ENCODE peak calls at places on chromosome 20, in seven cellular contexts. One of them, this sample, is unnamed.

GRCh38 chr20:13353261-13353945 is 132.3 kb downstream of the ISM1 start:
- DNase-seq in right lobe of liver: no peak
- DNase-seq in spleen: no peak
- DNase-seq in IMR-90: no peak
- DNase-seq in body of pancreas: no peak
- DNase-seq in ovary: no peak
- DNase-seq in HCT116: no peak
- DNase-seq in this sample: no peak

GRCh38 chr20:7930386-7930785 is 9.9 kb downstream of the HAO1 start:
- DNase-seq in IMR-90: no peak
- DNase-seq in body of pancreas: no peak
- DNase-seq in spleen: no peak
- DNase-seq in ovary: no peak
- DNase-seq in right lobe of liver: no peak
- DNase-seq in HCT116: no peak
- DNase-seq in this sample: no peak

GRCh38 chr20:46894579-46894958 is at the start of gene EYA2:
- DNase-seq in IMR-90: peak
- DNase-seq in HCT116: no peak
- DNase-seq in ovary: no peak
- DNase-seq in spleen: no peak
- DNase-seq in right lobe of liver: no peak
- DNase-seq in body of pancreas: no peak
- DNase-seq in this sample: no peak

GRCh38 chr20:25576783-25577530 is 8.4 kb downstream of the NINL start:
- DNase-seq in IMR-90: no peak
- DNase-seq in HCT116: no peak
- DNase-seq in right lobe of liver: no peak
- DNase-seq in ovary: peak
- DNase-seq in body of pancreas: no peak
- DNase-seq in spleen: peak
- DNase-seq in this sample: no peak

GRCh38 chr20:3239026-3239866 is at the start of gene SLC4A11:
- DNase-seq in IMR-90: peak
- DNase-seq in ovary: no peak
- DNase-seq in body of pancreas: peak
- DNase-seq in HCT116: peak
- DNase-seq in right lobe of liver: peak
- DNase-seq in spleen: peak
- DNase-seq in this sample: peak

GRCh38 chr20:35232575-35232974 is 6.1 kb downstream of the MMP24 start:
- DNase-seq in IMR-90: peak
- DNase-seq in body of pancreas: no peak
- DNase-seq in spleen: no peak
- DNase-seq in right lobe of liver: no peak
- DNase-seq in ovary: no peak
- DNase-seq in HCT116: no peak
- DNase-seq in this sample: no peak

GRCh38 chr20:61325718-61326117 is 73.7 kb downstream of the CDH4 start:
- DNase-seq in spleen: peak
- DNase-seq in ovary: no peak
- DNase-seq in body of pancreas: no peak
- DNase-seq in HCT116: no peak
- DNase-seq in right lobe of liver: no peak
- DNase-seq in IMR-90: no peak
- DNase-seq in this sample: no peak

GRCh38 chr20:19934792-19935491 is 82.2 kb upstream of the NAA20 start:
- DNase-seq in IMR-90: no peak
- DNase-seq in spleen: no peak
- DNase-seq in HCT116: no peak
- DNase-seq in right lobe of liver: peak
- DNase-seq in ovary: no peak
- DNase-seq in body of pancreas: peak
- DNase-seq in this sample: no peak

GRCh38 chr20:24768977-24769675 is 179.9 kb upstream of the CST7 start:
- DNase-seq in body of pancreas: no peak
- DNase-seq in HCT116: no peak
- DNase-seq in ovary: no peak
- DNase-seq in IMR-90: no peak
- DNase-seq in spleen: peak
- DNase-seq in right lobe of liver: no peak
- DNase-seq in this sample: no peak

GRCh38 chr20:43341541-43341940 is 116.2 kb upstream of the SRSF6 start:
- DNase-seq in right lobe of liver: no peak
- DNase-seq in ovary: no peak
- DNase-seq in IMR-90: no peak
- DNase-seq in HCT116: no peak
- DNase-seq in spleen: no peak
- DNase-seq in body of pancreas: no peak
- DNase-seq in this sample: no peak

GRCh38 chr20:62352402-62353288 is 14.5 kb downstream of the LAMA5 start:
- DNase-seq in spleen: no peak
- DNase-seq in HCT116: no peak
- DNase-seq in body of pancreas: no peak
- DNase-seq in IMR-90: no peak
- DNase-seq in right lobe of liver: peak
- DNase-seq in ovary: no peak
- DNase-seq in this sample: no peak

GRCh38 chr20:33561981-33562601 is 72.2 kb downstream of the CBFA2T2 start:
- DNase-seq in IMR-90: peak
- DNase-seq in HCT116: peak
- DNase-seq in spleen: no peak
- DNase-seq in ovary: peak
- DNase-seq in body of pancreas: peak
- DNase-seq in right lobe of liver: peak
- DNase-seq in this sample: peak

DNA sequence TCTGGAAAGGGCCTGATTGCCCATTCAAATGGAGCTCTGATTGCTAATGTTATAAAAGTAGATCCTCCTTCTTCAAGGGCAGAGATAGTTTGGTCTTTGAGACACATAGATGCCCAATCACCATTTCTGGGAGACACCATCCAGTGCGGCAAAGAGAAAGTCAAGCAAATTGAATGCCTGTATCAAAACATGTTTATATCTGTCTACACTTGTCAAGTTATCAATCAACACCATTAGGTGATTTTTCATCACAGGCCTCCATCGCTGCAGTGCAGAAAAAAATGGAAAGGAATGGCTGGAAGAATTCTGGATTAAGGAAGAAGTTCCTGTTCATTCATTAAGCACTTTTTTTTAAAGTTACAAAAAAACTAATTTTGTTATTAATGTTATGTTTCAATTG is 54.8 kb upstream of the ZFP64 start:
- DNase-seq in right lobe of liver: no peak
- DNase-seq in ovary: no peak
- DNase-seq in body of pancreas: no peak
- DNase-seq in HCT116: no peak
- DNase-seq in spleen: no peak
- DNase-seq in IMR-90: no peak
- DNase-seq in this sample: no peak
- TF ChIP-seq POLR2A in right lobe of liver: no peak
- TF ChIP-seq POLR2A in ovary: no peak
- TF ChIP-seq POLR2A in body of pancreas: no peak
- TF ChIP-seq POLR2A in HCT116: no peak
- TF ChIP-seq POLR2A in spleen: no peak
- TF ChIP-seq POLR2A in IMR-90: no peak
- TF ChIP-seq POLR2A in this sample: no peak

GRCh38 chr20:51321343-51322163 is 221.0 kb downstream of the NFATC2 start:
- DNase-seq in HCT116: no peak
- DNase-seq in IMR-90: no peak
- DNase-seq in body of pancreas: no peak
- DNase-seq in right lobe of liver: no peak
- DNase-seq in ovary: no peak
- DNase-seq in spleen: no peak
- DNase-seq in this sample: no peak
- TF ChIP-seq POLR2A in HCT116: no peak
- TF ChIP-seq POLR2A in IMR-90: no peak
- TF ChIP-seq POLR2A in body of pancreas: no peak
- TF ChIP-seq POLR2A in right lobe of liver: no peak
- TF ChIP-seq POLR2A in ovary: no peak
- TF ChIP-seq POLR2A in spleen: no peak
- TF ChIP-seq POLR2A in this sample: no peak

DNA sequence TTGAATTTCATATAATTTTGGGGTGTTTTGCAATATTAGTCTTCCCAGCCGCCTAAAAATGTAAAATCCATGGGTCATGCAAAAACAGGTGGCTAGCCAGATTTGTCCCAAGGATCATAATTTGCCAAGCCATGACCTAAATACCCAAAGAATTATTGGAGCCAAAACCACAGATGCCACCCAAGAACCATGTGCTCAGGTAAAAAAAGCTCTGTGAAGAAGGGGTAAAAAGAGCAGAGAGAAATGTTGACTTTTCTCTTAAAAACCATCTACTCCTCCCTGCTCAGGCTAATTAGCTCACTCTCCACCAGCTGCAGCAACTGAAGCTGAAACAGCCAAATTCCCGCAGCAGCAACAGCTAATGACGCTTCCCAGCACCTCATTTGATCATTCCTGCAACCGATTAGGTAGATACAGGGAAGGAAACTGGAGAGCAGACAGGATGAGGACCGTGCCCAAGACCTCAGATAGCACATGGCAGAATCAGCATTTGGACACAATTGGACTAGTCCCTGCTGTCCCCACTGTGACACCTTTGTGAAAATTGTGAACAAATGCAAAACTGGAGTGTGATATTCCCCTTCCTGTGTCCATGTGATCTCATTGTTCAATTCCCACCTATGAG is 107.9 kb upstream of the NXT1 start:
- DNase-seq in right lobe of liver: no peak
- DNase-seq in spleen: no peak
- DNase-seq in HCT116: no peak
- DNase-seq in ovary: no peak
- DNase-seq in body of pancreas: no peak
- DNase-seq in IMR-90: no peak
- DNase-seq in this sample: no peak
- TF ChIP-seq POLR2A in right lobe of liver: no peak
- TF ChIP-seq POLR2A in spleen: no peak
- TF ChIP-seq POLR2A in HCT116: no peak
- TF ChIP-seq POLR2A in ovary: no peak
- TF ChIP-seq POLR2A in body of pancreas: no peak
- TF ChIP-seq POLR2A in IMR-90: no peak
- TF ChIP-seq POLR2A in this sample: no peak

DNA sequence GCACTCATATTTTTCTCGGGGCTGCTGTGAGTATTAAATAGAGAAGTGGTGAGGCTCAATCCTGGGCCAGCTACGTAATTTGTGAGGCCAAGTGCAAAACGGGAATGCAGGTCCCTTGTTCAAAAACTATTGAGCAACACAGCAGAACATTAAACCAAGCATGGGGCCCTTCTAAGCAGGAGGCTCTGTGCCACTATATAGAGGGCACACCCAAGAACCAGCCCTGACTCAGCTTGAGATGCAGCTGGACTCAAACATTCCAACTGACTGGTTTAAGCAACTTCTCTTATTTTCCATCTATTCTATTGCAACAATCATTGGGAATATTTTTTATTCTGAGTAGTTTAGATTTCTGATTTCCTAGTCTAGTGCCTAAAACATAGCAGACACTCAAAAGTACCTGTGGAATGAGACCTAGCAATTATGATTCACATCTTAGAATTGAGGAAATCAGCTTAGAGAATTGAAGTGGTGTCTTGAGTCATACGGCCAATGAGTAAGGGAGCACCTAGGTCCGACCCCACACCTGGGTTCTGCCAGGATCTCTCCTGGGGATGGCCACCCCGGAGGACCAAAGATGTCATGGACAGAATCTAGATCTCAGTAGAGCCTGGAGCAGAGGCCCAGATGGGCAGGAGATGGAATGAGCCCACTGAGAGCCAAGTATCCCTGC is 1.3 kb downstream of the SIRPB2 start:
- DNase-seq in spleen: no peak
- DNase-seq in IMR-90: no peak
- DNase-seq in body of pancreas: no peak
- DNase-seq in HCT116: peak
- DNase-seq in ovary: no peak
- DNase-seq in right lobe of liver: no peak
- DNase-seq in this sample: no peak
- TF ChIP-seq POLR2A in spleen: no peak
- TF ChIP-seq POLR2A in IMR-90: no peak
- TF ChIP-seq POLR2A in body of pancreas: no peak
- TF ChIP-seq POLR2A in HCT116: no peak
- TF ChIP-seq POLR2A in ovary: no peak
- TF ChIP-seq POLR2A in right lobe of liver: peak
- TF ChIP-seq POLR2A in this sample: no peak

DNA sequence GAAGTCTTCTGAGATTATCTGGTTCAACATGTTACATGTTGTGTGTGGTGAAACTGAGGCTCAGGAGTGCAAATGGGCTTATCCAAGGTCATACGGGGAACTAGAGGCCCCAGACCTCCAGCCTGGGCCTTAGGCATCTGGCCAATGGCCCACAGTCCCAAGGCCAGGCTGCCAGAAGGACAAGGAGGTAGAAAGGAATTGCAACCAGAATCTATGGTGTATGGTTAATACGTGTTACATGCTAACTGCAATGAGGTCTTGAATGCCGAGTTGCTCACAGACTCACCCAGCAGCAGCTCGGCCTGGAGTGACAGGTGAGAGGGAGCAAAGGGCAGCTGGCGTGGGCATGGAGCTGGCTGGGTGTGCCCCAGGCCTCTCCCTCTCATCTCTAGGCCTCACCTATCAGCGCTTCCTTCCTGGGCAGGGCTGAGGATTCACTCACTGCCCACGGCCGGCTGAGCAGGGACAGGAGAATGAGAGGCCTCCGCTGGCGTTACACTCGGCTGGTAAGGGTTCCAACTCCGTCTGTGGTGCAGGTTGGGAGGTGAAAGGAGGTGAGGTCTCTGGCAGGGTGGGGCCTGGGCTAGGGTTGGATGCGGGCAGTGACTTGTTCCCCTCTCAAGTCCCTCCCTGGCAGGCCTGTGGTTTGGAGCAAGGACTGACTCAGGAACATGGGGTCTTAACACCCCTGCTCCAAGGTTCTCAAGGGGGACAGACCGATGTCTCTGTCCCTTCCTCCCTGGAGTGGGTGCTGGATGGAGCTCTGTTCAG is at the start of gene TLDC2:
- DNase-seq in ovary: no peak
- DNase-seq in right lobe of liver: peak
- DNase-seq in HCT116: no peak
- DNase-seq in IMR-90: no peak
- DNase-seq in body of pancreas: no peak
- DNase-seq in spleen: peak
- DNase-seq in this sample: no peak
- TF ChIP-seq POLR2A in ovary: no peak
- TF ChIP-seq POLR2A in right lobe of liver: no peak
- TF ChIP-seq POLR2A in HCT116: no peak
- TF ChIP-seq POLR2A in IMR-90: no peak
- TF ChIP-seq POLR2A in body of pancreas: no peak
- TF ChIP-seq POLR2A in spleen: no peak
- TF ChIP-seq POLR2A in this sample: no peak